ENCODE peak calls at places on chromosomes 5 and 9, in five cellular contexts. D, I, A, R and Q are unnamed samples.

GRCh38 chr5:10354048-10354872 is 765 bp downstream of the MARCHF6 start:
- DNase-seq in D (no peak), I (peak), A (peak), R (peak), Q (peak)

GRCh38 chr5:68593211-68593701 is 377.7 kb downstream of the PIK3R1 start:
- DNase-seq in D (no peak), I (no peak), A (no peak), R (no peak), Q (no peak)

GRCh38 chr5:108382784-108383358 is 973 bp upstream of the FBXL17 start:
- DNase-seq in D (no peak), I (peak), A (no peak), R (no peak), Q (no peak)

GRCh38 chr9:3385871-3386270 is 139.9 kb downstream of the RFX3 start:
- DNase-seq in D (no peak), I (no peak), A (no peak), R (peak), Q (peak)

GRCh38 chr5:55333017-55333416 is 25.2 kb downstream of the MTREX start:
- DNase-seq in D (no peak), I (no peak), A (no peak), R (no peak), Q (no peak)

GRCh38 chr9:101758300-101758930 is 20.0 kb upstream of the GRIN3A start:
- DNase-seq in D (no peak), I (no peak), A (no peak), R (no peak), Q (no peak)

GRCh38 chr5:92552206-92553160 is 1028.5 kb downstream of the NR2F1-AS1 start:
- DNase-seq in D (peak), I (peak), A (no peak), R (no peak), Q (no peak)

GRCh38 chr5:159902444-159903121 is 13.7 kb upstream of the ADRA1B start:
- DNase-seq in D (no peak), I (no peak), A (no peak), R (no peak), Q (no peak)

GRCh38 chr5:74017112-74017511 is 391.1 kb downstream of the ARHGEF28 start:
- DNase-seq in D (no peak), I (no peak), A (no peak), R (no peak), Q (no peak)

GRCh38 chr9:130444565-130445221 is at the start of gene ASS1:
- DNase-seq in D (no peak), I (peak), A (no peak), R (peak), Q (peak)

GRCh38 chr5:68436686-68437520 is 221.3 kb downstream of the PIK3R1 start:
- DNase-seq in D (no peak), I (no peak), A (no peak), R (no peak), Q (no peak)

GRCh38 chr5:59042201-59042600 is 459.3 kb downstream of the RAB3C start:
- DNase-seq in D (no peak), I (no peak), A (no peak), R (no peak), Q (no peak)

GRCh38 chr9:35350827-35351549 is 138.9 kb upstream of the RUSC2 start:
- DNase-seq in D (no peak), I (no peak), A (no peak), R (no peak), Q (no peak)

GRCh38 chr5:107472620-107473064 is 198.1 kb downstream of the EFNA5 start:
- DNase-seq in D (no peak), I (no peak), A (no peak), R (no peak), Q (no peak)